ENCODE peak calls at places on chromosomes 16 and 17, in six cellular contexts. X, C, Y, W, K and T are unnamed samples.

GRCh38 chr16:12087901-12088364 is 111.4 kb downstream of the SNX29 start:
- DNase-seq in X (no peak), C (no peak), Y (no peak), W (no peak), K (no peak), T (no peak)

GRCh38 chr16:18050234-18050633 is 286.3 kb downstream of the NPIPA8 start:
- DNase-seq in X (no peak), C (no peak), Y (no peak), W (no peak), K (no peak), T (no peak)

GRCh38 chr17:2435181-2435741 is 34.4 kb upstream of the MNT start:
- DNase-seq in X (no peak), C (no peak), Y (no peak), W (no peak), K (no peak), T (peak; percentile 64)

GRCh38 chr16:79519448-79519847 is 81.1 kb downstream of the MAF start:
- DNase-seq in X (no peak), C (no peak), Y (no peak), W (no peak), K (peak; percentile 28), T (no peak)

GRCh38 chr16:59848314-59848713 is 1114.2 kb upstream of the GOT2 start:
- DNase-seq in X (no peak), C (no peak), Y (no peak), W (no peak), K (no peak), T (no peak)

GRCh38 chr16:21599994-21600773 is 807 bp downstream of the METTL9 start:
- DNase-seq in X (no peak), C (peak; percentile 63), Y (no peak), W (peak; percentile 17), K (peak; percentile 33), T (no peak)

GRCh38 chr16:85286066-85286712 is 173.9 kb upstream of the CIBAR2 start:
- DNase-seq in X (no peak), C (no peak), Y (no peak), W (no peak), K (no peak), T (no peak)

GRCh38 chr16:23944381-23944780 is 108.6 kb downstream of the PRKCB start:
- DNase-seq in X (no peak), C (no peak), Y (no peak), W (no peak), K (no peak), T (no peak)

GRCh38 chr16:60905806-60906205 is 1130.4 kb downstream of the CDH8 start:
- DNase-seq in X (no peak), C (no peak), Y (no peak), W (no peak), K (no peak), T (no peak)

GRCh38 chr17:82400830-82401229 is 17.3 kb upstream of the HEXD start:
- DNase-seq in X (no peak), C (no peak), Y (no peak), W (no peak), K (no peak), T (no peak)

GRCh38 chr17:55023626-55024025 is 55.1 kb downstream of the STXBP4 start:
- DNase-seq in X (no peak), C (no peak), Y (no peak), W (no peak), K (no peak), T (no peak)

GRCh38 chr16:7038475-7038874 is 294.2 kb upstream of the RBFOX1 start:
- DNase-seq in X (no peak), C (no peak), Y (no peak), W (no peak), K (no peak), T (no peak)

GRCh38 chr16:3548859-3549258 is 28.3 kb downstream of the NLRC3 start:
- DNase-seq in X (no peak), C (no peak), Y (no peak), W (no peak), K (no peak), T (no peak)

GRCh38 chr17:75487351-75488070 is 27.8 kb downstream of the CASKIN2 start:
- DNase-seq in X (no peak), C (no peak), Y (no peak), W (no peak), K (peak; percentile 64), T (no peak)

GRCh38 chr17:36544049-36544319 is 735 bp upstream of the GGNBP2 start:
- DNase-seq in X (no peak), C (peak; percentile 14), Y (no peak), W (peak; percentile 27), K (peak; percentile 35), T (no peak)

GRCh38 chr16:84737658-84738057 is 37.9 kb downstream of the USP10 start:
- DNase-seq in X (no peak), C (no peak), Y (no peak), W (no peak), K (no peak), T (no peak)

GRCh38 chr16:79261461-79261860 is 339.1 kb downstream of the MAF start:
- DNase-seq in X (no peak), C (peak; percentile 21), Y (peak; percentile 29), W (no peak), K (peak; percentile 42), T (peak; percentile 52)

GRCh38 chr16:70579248-70579647 is 55.6 kb downstream of the SF3B3 start:
- DNase-seq in X (no peak), C (no peak), Y (no peak), W (no peak), K (no peak), T (no peak)

GRCh38 chr17:43427362-43428043 is 28.7 kb downstream of the ARL4D start:
- DNase-seq in X (no peak), C (no peak), Y (no peak), W (no peak), K (no peak), T (no peak)

GRCh38 chr17:50593321-50593720 is 32.8 kb downstream of the CACNA1G start:
- DNase-seq in X (no peak), C (peak; percentile 21), Y (no peak), W (no peak), K (no peak), T (peak; percentile 16)

GRCh38 chr16:23784811-23785447 is 30.1 kb downstream of the CHP2 start:
- DNase-seq in X (no peak), C (no peak), Y (no peak), W (no peak), K (peak; percentile 79), T (no peak)

GRCh38 chr17:6953689-6954088 is 42.2 kb upstream of the ALOX12 start:
- DNase-seq in X (no peak), C (no peak), Y (no peak), W (no peak), K (no peak), T (no peak)

GRCh38 chr16:70772493-70772892 is 28.5 kb downstream of the VAC14 start:
- DNase-seq in X (no peak), C (no peak), Y (no peak), W (no peak), K (no peak), T (no peak)

GRCh38 chr16:11350531-11351335 is 5.5 kb downstream of the RMI2 start:
- DNase-seq in X (no peak), C (no peak), Y (no peak), W (no peak), K (no peak), T (no peak)

GRCh38 chr16:1817716-1818115 is 8.9 kb downstream of the HAGH start:
- DNase-seq in X (no peak), C (no peak), Y (no peak), W (no peak), K (no peak), T (no peak)

GRCh38 chr17:48627625-48628510 is 1.7 kb upstream of the HOXB9 start:
- DNase-seq in X (no peak), C (no peak), Y (no peak), W (no peak), K (peak; percentile 54), T (no peak)

GRCh38 chr17:48625502-48626201 is 506 bp downstream of the HOXB9 start:
- DNase-seq in X (no peak), C (no peak), Y (no peak), W (no peak), K (peak; percentile 62), T (no peak)

GRCh38 chr17:48626202-48626469 is at the start of gene HOXB9:
- DNase-seq in X (no peak), C (no peak), Y (no peak), W (no peak), K (no peak), T (no peak)

GRCh38 chr17:48626470-48627241 is 498 bp upstream of the HOXB9 start:
- DNase-seq in X (peak; percentile 88), C (no peak), Y (no peak), W (no peak), K (peak; percentile 96), T (no peak)

GRCh38 chr17:48627242-48627597 is 1.1 kb upstream of the HOXB9 start:
- DNase-seq in X (no peak), C (no peak), Y (no peak), W (no peak), K (no peak), T (no peak)
- H3K4me3 ChIP-seq in X (peak overlapping the region; percentile 86), C (no peak overlapping the region), Y (no peak overlapping the region), W (no peak overlapping the region), K (peak overlapping the region; percentile 97), T (no peak overlapping the region)

GRCh38 chr17:80585880-80586279 is 41.2 kb downstream of the RPTOR start:
- DNase-seq in X (no peak), C (no peak), Y (no peak), W (no peak), K (no peak), T (no peak)
- TF ChIP-seq ZNF274 in X (no peak), C (no peak), Y (no peak), W (no peak), K (no peak), T (no peak)

GRCh38 chr17:62791235-62792121 is 16.6 kb downstream of the MARCHF10 start:
- DNase-seq in X (no peak), C (no peak), Y (no peak), W (no peak), K (no peak), T (no peak)
- H3K4me3 ChIP-seq in X (peak overlapping the region; percentile 23), C (no peak overlapping the region), Y (no peak overlapping the region), W (no peak overlapping the region), K (no peak overlapping the region), T (no peak overlapping the region)

GRCh38 chr17:17692353-17693252 is 11.3 kb downstream of the RAI1 start:
- DNase-seq in X (no peak), C (peak; percentile 52), Y (no peak), W (no peak), K (no peak), T (no peak)

GRCh38 chr17:17691468-17692263 is 10.4 kb downstream of the RAI1 start:
- DNase-seq in X (no peak), C (no peak), Y (no peak), W (peak; percentile 81), K (no peak), T (no peak)

GRCh38 chr17:17685775-17686291 is 4.6 kb downstream of the RAI1 start:
- DNase-seq in X (peak; percentile 60), C (no peak), Y (no peak), W (no peak), K (no peak), T (no peak)

GRCh38 chr17:17690156-17690737 is 9.0 kb downstream of the RAI1 start:
- DNase-seq in X (no peak), C (no peak), Y (no peak), W (no peak), K (no peak), T (no peak)

DNA sequence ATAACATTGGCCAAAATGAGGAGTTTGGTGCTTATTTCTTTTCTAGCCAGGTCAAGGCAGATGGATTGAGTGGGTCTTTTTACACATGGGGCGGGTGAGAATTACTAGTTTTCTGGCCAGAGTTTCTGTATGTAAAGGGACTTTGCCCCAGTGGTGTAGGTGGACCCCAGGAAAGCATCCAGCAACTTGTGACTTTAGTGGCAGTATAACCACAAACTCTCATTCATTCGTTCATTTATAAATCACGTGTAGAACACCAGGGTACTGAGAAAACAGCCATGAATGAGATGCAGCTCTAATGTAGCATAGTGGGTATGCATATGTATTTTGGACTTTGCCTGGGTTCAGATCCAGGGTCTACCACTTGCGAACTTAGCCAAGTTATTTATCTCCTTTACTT is 8.1 kb downstream of the RAI1 start:
- DNase-seq in X (no peak), C (no peak), Y (no peak), W (no peak), K (no peak), T (no peak)
- TF ChIP-seq ZNF274 in X (no peak), C (no peak), Y (no peak), W (no peak), K (no peak), T (no peak)